ENCODE peak calls at places on chromosomes 2 and 18, in four cellular contexts. R is Karpas-422, D is heart left ventricle, T is GF-D8. E is an unnamed sample.

GRCh38 chr2:214839464-214839863 is 30.0 kb upstream of the BARD1 start:
- DNase-seq in R (peak; percentile 49), D (no peak), T (no peak), E (no peak)

GRCh38 chr2:25920786-25921390 is 42.6 kb upstream of the ASXL2 start:
- DNase-seq in R (no peak), D (no peak), T (no peak), E (no peak)

GRCh38 chr18:77702686-77703085 is 453.0 kb downstream of the GALR1 start:
- DNase-seq in R (peak; percentile 73), D (no peak), T (no peak), E (peak; percentile 11)

GRCh38 chr2:181468313-181468712 is 11.1 kb downstream of the ITGA4 start:
- DNase-seq in R (no peak), D (no peak), T (no peak), E (no peak)

GRCh38 chr2:72722492-72723090 is 103.2 kb downstream of the EXOC6B start:
- DNase-seq in R (no peak), D (no peak), T (no peak), E (no peak)

GRCh38 chr2:53442783-53443182 is 324.8 kb upstream of the CHAC2 start:
- DNase-seq in R (peak; percentile 76), D (no peak), T (no peak), E (peak; percentile 17)

GRCh38 chr2:232668805-232669444 is 28.2 kb upstream of the GIGYF2 start:
- DNase-seq in R (no peak), D (peak; percentile 24), T (no peak), E (no peak)

GRCh38 chr2:150876201-150877085 is 385.2 kb downstream of the RBM43 start:
- DNase-seq in R (no peak), D (no peak), T (no peak), E (no peak)

GRCh38 chr2:206230060-206230890 is 44.2 kb upstream of the ZDBF2 start:
- DNase-seq in R (no peak), D (no peak), T (no peak), E (no peak)

GRCh38 chr2:16578081-16578480 is 87.6 kb downstream of the CYRIA start:
- DNase-seq in R (no peak), D (no peak), T (no peak), E (no peak)